ENCODE peak calls at places on chromosome 2, in five cellular contexts. One of them, this sample, is unnamed. For H3K9me3, the result is how much of the 10 kb centered on the place peaks cover.

GRCh38 chr2:218125095-218125494 is 733 bp upstream of the CXCR2 start:
- DNase-seq in left lung: no peak
- DNase-seq in AG04450: no peak
- DNase-seq in GM23248: no peak
- DNase-seq in heart left ventricle: no peak
- DNase-seq in this sample: no peak

GRCh38 chr2:8000861-8001260 is 681.0 kb upstream of the ID2 start:
- DNase-seq in left lung: no peak
- DNase-seq in AG04450: no peak
- DNase-seq in GM23248: no peak
- DNase-seq in heart left ventricle: no peak
- DNase-seq in this sample: no peak

GRCh38 chr2:165674780-165675179 is 119.3 kb downstream of the GALNT3 start:
- DNase-seq in left lung: no peak
- DNase-seq in AG04450: no peak
- DNase-seq in GM23248: no peak
- DNase-seq in heart left ventricle: no peak
- DNase-seq in this sample: no peak

GRCh38 chr2:99488587-99488998 is 1.2 kb downstream of the REV1 start:
- DNase-seq in left lung: no peak
- DNase-seq in AG04450: no peak
- DNase-seq in GM23248: peak
- DNase-seq in heart left ventricle: no peak
- DNase-seq in this sample: no peak

GRCh38 chr2:128640847-128641360 is 322.2 kb upstream of the HS6ST1 start:
- DNase-seq in left lung: peak
- DNase-seq in AG04450: no peak
- DNase-seq in GM23248: no peak
- DNase-seq in heart left ventricle: peak
- DNase-seq in this sample: no peak

GRCh38 chr2:58291726-58292430 is 50.8 kb upstream of the FANCL start:
- DNase-seq in left lung: no peak
- DNase-seq in AG04450: no peak
- DNase-seq in GM23248: no peak
- DNase-seq in heart left ventricle: no peak
- DNase-seq in this sample: no peak

GRCh38 chr2:38535745-38536506 is 66.8 kb downstream of the HNRNPLL start:
- DNase-seq in left lung: peak
- DNase-seq in AG04450: no peak
- DNase-seq in GM23248: peak
- DNase-seq in heart left ventricle: peak
- DNase-seq in this sample: peak

GRCh38 chr2:182062329-182062972 is 76.8 kb downstream of the PPP1R1C start:
- DNase-seq in left lung: no peak
- DNase-seq in AG04450: no peak
- DNase-seq in GM23248: no peak
- DNase-seq in heart left ventricle: no peak
- DNase-seq in this sample: no peak

DNA sequence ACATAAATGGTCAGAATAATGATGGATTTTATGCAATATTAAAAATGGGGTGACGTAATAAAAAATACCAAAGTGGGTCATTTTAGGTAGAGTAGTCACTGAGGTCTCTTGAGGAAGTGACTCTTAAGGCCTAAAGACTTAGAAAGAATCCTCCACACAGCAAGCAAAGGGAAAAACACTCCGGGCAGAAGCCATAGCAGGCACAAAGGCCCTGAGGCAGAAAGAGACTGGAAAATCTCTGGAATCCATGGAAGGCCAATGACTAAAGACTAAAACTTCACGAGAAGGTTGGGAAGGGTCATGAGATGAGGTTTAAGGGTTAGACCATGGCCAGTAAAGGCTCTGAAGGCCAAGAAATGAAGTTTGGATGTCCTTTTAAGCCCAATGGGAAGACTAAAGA is 36.9 kb downstream of the MAIP1 start:
- DNase-seq in left lung: no peak
- DNase-seq in AG04450: no peak
- DNase-seq in GM23248: no peak
- DNase-seq in heart left ventricle: no peak
- DNase-seq in this sample: no peak
- H3K9me3 ChIP-seq in left lung: under half
- H3K9me3 ChIP-seq in AG04450: under half
- H3K9me3 ChIP-seq in GM23248: under half
- H3K9me3 ChIP-seq in heart left ventricle: under half
- H3K9me3 ChIP-seq in this sample: under half

GRCh38 chr2:147980940-147981339 is 39.6 kb downstream of the ORC4 start:
- DNase-seq in left lung: no peak
- DNase-seq in AG04450: no peak
- DNase-seq in GM23248: no peak
- DNase-seq in heart left ventricle: no peak
- DNase-seq in this sample: no peak
- H3K9me3 ChIP-seq in left lung: under half
- H3K9me3 ChIP-seq in AG04450: under half
- H3K9me3 ChIP-seq in GM23248: under half
- H3K9me3 ChIP-seq in heart left ventricle: under half
- H3K9me3 ChIP-seq in this sample: under half

GRCh38 chr2:83461135-83461534 is 997.9 kb downstream of the SUCLG1 start:
- DNase-seq in left lung: no peak
- DNase-seq in AG04450: no peak
- DNase-seq in GM23248: no peak
- DNase-seq in heart left ventricle: no peak
- DNase-seq in this sample: no peak

GRCh38 chr2:83459456-83459855 is 999.6 kb downstream of the SUCLG1 start:
- DNase-seq in left lung: no peak
- DNase-seq in AG04450: no peak
- DNase-seq in GM23248: peak
- DNase-seq in heart left ventricle: no peak
- DNase-seq in this sample: no peak

DNA sequence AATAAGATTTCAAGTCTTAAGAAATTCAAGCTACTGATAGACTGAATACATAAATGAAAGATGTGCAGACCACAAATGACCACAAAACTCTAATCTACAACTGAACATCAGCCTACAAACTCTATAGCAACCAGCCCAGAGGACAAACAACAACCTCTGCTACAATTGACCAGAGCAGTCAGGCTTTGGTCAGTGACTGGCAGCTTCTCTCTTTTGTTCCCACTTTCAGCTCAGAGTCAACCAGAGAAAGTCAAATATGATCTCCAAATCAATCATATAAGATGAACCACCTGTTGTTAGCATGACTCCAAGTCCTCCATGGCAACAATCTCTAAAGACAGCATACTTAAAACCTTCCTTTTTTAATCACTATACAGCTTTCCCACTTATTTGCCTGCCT is 996.2 kb downstream of the SUCLG1 start:
- DNase-seq in left lung: no peak
- DNase-seq in AG04450: no peak
- DNase-seq in GM23248: no peak
- DNase-seq in heart left ventricle: no peak
- DNase-seq in this sample: no peak
- H3K9me3 ChIP-seq in left lung: under half
- H3K9me3 ChIP-seq in AG04450: under half
- H3K9me3 ChIP-seq in GM23248: under half
- H3K9me3 ChIP-seq in heart left ventricle: under half
- H3K9me3 ChIP-seq in this sample: under half

GRCh38 chr2:41504532-41504931 is 543.3 kb upstream of the PKDCC start:
- DNase-seq in left lung: no peak
- DNase-seq in AG04450: no peak
- DNase-seq in GM23248: no peak
- DNase-seq in heart left ventricle: no peak
- DNase-seq in this sample: no peak

GRCh38 chr2:41502752-41503151 is 545.1 kb upstream of the PKDCC start:
- DNase-seq in left lung: no peak
- DNase-seq in AG04450: no peak
- DNase-seq in GM23248: no peak
- DNase-seq in heart left ventricle: no peak
- DNase-seq in this sample: no peak

GRCh38 chr2:41498791-41499190 is 549.0 kb upstream of the PKDCC start:
- DNase-seq in left lung: no peak
- DNase-seq in AG04450: no peak
- DNase-seq in GM23248: peak
- DNase-seq in heart left ventricle: no peak
- DNase-seq in this sample: no peak

GRCh38 chr2:41496908-41497307 is 550.9 kb upstream of the PKDCC start:
- DNase-seq in left lung: no peak
- DNase-seq in AG04450: no peak
- DNase-seq in GM23248: no peak
- DNase-seq in heart left ventricle: no peak
- DNase-seq in this sample: no peak

GRCh38 chr2:41500895-41501294 is 546.9 kb upstream of the PKDCC start:
- DNase-seq in left lung: no peak
- DNase-seq in AG04450: no peak
- DNase-seq in GM23248: no peak
- DNase-seq in heart left ventricle: no peak
- DNase-seq in this sample: no peak
- H3K9me3 ChIP-seq in left lung: under half
- H3K9me3 ChIP-seq in AG04450: under half
- H3K9me3 ChIP-seq in GM23248: under half
- H3K9me3 ChIP-seq in heart left ventricle: under half
- H3K9me3 ChIP-seq in this sample: under half

This sample was measured in lower lobe of right lung.